ENCODE peak calls at places on chromosomes 4 and X, in seven cellular contexts. Q is globus pallidus; Y is NCI-H146; G is NT2/D1; F is activated CD8-positive, alpha-beta memory T cell treated with anti-CD3 and anti-CD28 coated beads, Interleukin-2, amount 50 U/mL, for 48 hours; V is NCI-H1105; X is H54. U is an unnamed sample.

GRCh38 chr4:81460837-81461233 is 10.9 kb downstream of the RASGEF1B start:
- DNase-seq in Q (no peak), Y (no peak), G (no peak), F (no peak), V (no peak), X (no peak), U (no peak)

GRCh38 chr4:47531241-47531953 is 46.3 kb downstream of the ATP10D start:
- DNase-seq in Q (peak), Y (no peak), G (peak), F (peak), V (no peak), X (peak), U (peak)

GRCh38 chr4:151530230-151530629 is 121.3 kb downstream of the FHIP1A start:
- DNase-seq in Q (no peak), Y (no peak), G (no peak), F (no peak), V (no peak), X (no peak), U (no peak)

GRCh38 chr4:114401483-114401882 is 197.1 kb upstream of the UGT8 start:
- DNase-seq in Q (no peak), Y (no peak), G (no peak), F (no peak), V (no peak), X (no peak), U (no peak)

GRCh38 chr4:38189445-38189844 is 229.2 kb downstream of the PTTG2 start:
- DNase-seq in Q (no peak), Y (no peak), G (no peak), F (no peak), V (no peak), X (peak), U (no peak)

GRCh38 chr4:121408-122084 is 2.8 kb upstream of the ZNF718 start:
- DNase-seq in Q (peak), Y (no peak), G (no peak), F (no peak), V (no peak), X (no peak), U (no peak)

GRCh38 chr4:111778543-111778942 is 366.7 kb upstream of the FAM241A start:
- DNase-seq in Q (no peak), Y (no peak), G (no peak), F (no peak), V (no peak), X (no peak), U (no peak)

GRCh38 chrX:40933132-40934078 is 151.8 kb upstream of the USP9X start:
- DNase-seq in Q (no peak), Y (no peak), G (no peak), F (no peak), V (no peak), X (no peak), U (peak)

GRCh38 chr4:87961993-87962791 is 13.3 kb upstream of the SPP1 start:
- DNase-seq in Q (no peak), Y (no peak), G (no peak), F (no peak), V (no peak), X (no peak), U (no peak)

GRCh38 chrX:123358457-123358856 is 174.4 kb downstream of the GRIA3 start:
- DNase-seq in Q (no peak), Y (no peak), G (no peak), F (no peak), V (no peak), X (no peak), U (no peak)